ENCODE peak calls at places on chromosome 3, in six cellular contexts. P is stimulated activated CD4-positive, alpha-beta T cell treated with anti-CD3 and anti-CD28 coated beads, Interleukin-4, amount 100 ng/mL, for 1 hour; X is foreskin fibroblast; T is stimulated activated CD8-positive, alpha-beta memory T cell treated with anti-CD3 and anti-CD28 coated beads, Interleukin-15, amount 100 ng/mL, for 1 hour; R is ELR; G is mucosa of descending colon. S is an unnamed sample.

GRCh38 chr3:23761440-23761896 is 44.3 kb upstream of the UBE2E1 start:
- DNase-seq in P (no peak), X (peak), R (peak), G (peak), T (no peak), S (no peak)

GRCh38 chr3:31255007-31255603 is 277.6 kb upstream of the STT3B start:
- DNase-seq in P (no peak), T (no peak), G (no peak), X (no peak), R (no peak), S (no peak)

GRCh38 chr3:14319654-14320182 is 82.7 kb upstream of the SLC6A6 start:
- DNase-seq in R (peak), G (peak), T (no peak), P (no peak), X (peak), S (no peak)

GRCh38 chr3:57224856-57225255 is 2.7 kb upstream of the APPL1 start:
- DNase-seq in P (no peak), R (peak), G (no peak), T (no peak), X (no peak), S (no peak)

GRCh38 chr3:38136272-38136806 is 588 bp downstream of the ACAA1 start:
- DNase-seq in R (peak), G (peak), X (no peak), P (no peak), T (no peak), S (no peak)

GRCh38 chr3:118267588-118267987 is 767.1 kb downstream of the IGSF11 start:
- DNase-seq in G (no peak), P (no peak), R (no peak), T (no peak), X (no peak), S (no peak)

GRCh38 chr3:32106929-32107362 is 526 bp downstream of the GPD1L start:
- DNase-seq in G (peak), R (peak), X (no peak), T (no peak), P (no peak), S (no peak)

GRCh38 chr3:15714448-15714847 is 83.3 kb downstream of the ANKRD28 start:
- DNase-seq in T (no peak), G (no peak), X (no peak), R (no peak), P (no peak), S (no peak)

GRCh38 chr3:122003112-122003511 is 18.9 kb downstream of the ILDR1 start:
- DNase-seq in G (no peak), R (no peak), P (no peak), X (no peak), T (no peak), S (no peak)

GRCh38 chr3:11600501-11601282 is 43.0 kb downstream of the VGLL4 start:
- DNase-seq in T (no peak), R (peak), X (peak), P (no peak), G (no peak), S (no peak)